ENCODE peak calls at places on chromosomes 2 and 18, in ten cellular contexts. One of them, this sample, is unnamed. For H3K4me1, the result is how much of the 10 kb centered on the place peaks cover.

GRCh38 chr2:90069290-90069894 is 1377.9 kb downstream of the RPIA start:
- DNase-seq in A549: peak
- DNase-seq in IMR-90: no peak
- DNase-seq in stomach: peak
- DNase-seq in body of pancreas: peak
- DNase-seq in sigmoid colon: no peak
- DNase-seq in prostate gland: no peak
- DNase-seq in endothelial cell of umbilical vein: no peak
- DNase-seq in right lobe of liver: peak
- DNase-seq in transverse colon: peak
- DNase-seq in this sample: no peak

GRCh38 chr2:148508878-148509702 is 135.5 kb upstream of the EPC2 start:
- DNase-seq in A549: peak
- DNase-seq in IMR-90: peak
- DNase-seq in stomach: peak
- DNase-seq in body of pancreas: peak
- DNase-seq in sigmoid colon: peak
- DNase-seq in prostate gland: peak
- DNase-seq in endothelial cell of umbilical vein: peak
- DNase-seq in right lobe of liver: peak
- DNase-seq in transverse colon: peak
- DNase-seq in this sample: peak

GRCh38 chr18:44409071-44409470 is 271.6 kb upstream of the SETBP1 start:
- DNase-seq in A549: no peak
- DNase-seq in IMR-90: no peak
- DNase-seq in stomach: no peak
- DNase-seq in body of pancreas: no peak
- DNase-seq in sigmoid colon: no peak
- DNase-seq in prostate gland: no peak
- DNase-seq in endothelial cell of umbilical vein: no peak
- DNase-seq in right lobe of liver: no peak
- DNase-seq in transverse colon: no peak
- DNase-seq in this sample: no peak

GRCh38 chr2:63846487-63846886 is 4.8 kb downstream of the UGP2 start:
- DNase-seq in A549: no peak
- DNase-seq in IMR-90: no peak
- DNase-seq in stomach: no peak
- DNase-seq in body of pancreas: no peak
- DNase-seq in sigmoid colon: no peak
- DNase-seq in prostate gland: no peak
- DNase-seq in endothelial cell of umbilical vein: no peak
- DNase-seq in right lobe of liver: no peak
- DNase-seq in transverse colon: no peak
- DNase-seq in this sample: no peak

GRCh38 chr2:155696561-155696960 is 636.0 kb downstream of the NR4A2 start:
- DNase-seq in A549: no peak
- DNase-seq in IMR-90: no peak
- DNase-seq in stomach: no peak
- DNase-seq in body of pancreas: no peak
- DNase-seq in sigmoid colon: no peak
- DNase-seq in prostate gland: no peak
- DNase-seq in endothelial cell of umbilical vein: peak
- DNase-seq in right lobe of liver: no peak
- DNase-seq in transverse colon: no peak
- DNase-seq in this sample: no peak

GRCh38 chr2:102708847-102709559 is 52.8 kb upstream of the TMEM182 start:
- DNase-seq in A549: peak
- DNase-seq in IMR-90: peak
- DNase-seq in stomach: no peak
- DNase-seq in body of pancreas: no peak
- DNase-seq in sigmoid colon: no peak
- DNase-seq in prostate gland: no peak
- DNase-seq in endothelial cell of umbilical vein: no peak
- DNase-seq in right lobe of liver: no peak
- DNase-seq in transverse colon: no peak
- DNase-seq in this sample: no peak

GRCh38 chr2:121377676-121378075 is 92.7 kb upstream of the TFCP2L1 start:
- DNase-seq in A549: no peak
- DNase-seq in IMR-90: no peak
- DNase-seq in stomach: no peak
- DNase-seq in body of pancreas: no peak
- DNase-seq in sigmoid colon: no peak
- DNase-seq in prostate gland: no peak
- DNase-seq in endothelial cell of umbilical vein: peak
- DNase-seq in right lobe of liver: no peak
- DNase-seq in transverse colon: no peak
- DNase-seq in this sample: no peak

GRCh38 chr2:36374586-36374985 is 19.0 kb downstream of the CRIM1 start:
- DNase-seq in A549: no peak
- DNase-seq in IMR-90: no peak
- DNase-seq in stomach: no peak
- DNase-seq in body of pancreas: no peak
- DNase-seq in sigmoid colon: no peak
- DNase-seq in prostate gland: no peak
- DNase-seq in endothelial cell of umbilical vein: no peak
- DNase-seq in right lobe of liver: no peak
- DNase-seq in transverse colon: no peak
- DNase-seq in this sample: no peak

GRCh38 chr2:111119004-111119846 is 1.5 kb upstream of the BCL2L11 start:
- DNase-seq in A549: no peak
- DNase-seq in IMR-90: no peak
- DNase-seq in stomach: no peak
- DNase-seq in body of pancreas: peak
- DNase-seq in sigmoid colon: peak
- DNase-seq in prostate gland: no peak
- DNase-seq in endothelial cell of umbilical vein: peak
- DNase-seq in right lobe of liver: no peak
- DNase-seq in transverse colon: peak
- DNase-seq in this sample: no peak
- H3K4me1 ChIP-seq in A549: under half
- H3K4me1 ChIP-seq in IMR-90: under half
- H3K4me1 ChIP-seq in stomach: half or more
- H3K4me1 ChIP-seq in body of pancreas: under half
- H3K4me1 ChIP-seq in sigmoid colon: half or more
- H3K4me1 ChIP-seq in prostate gland: under half
- H3K4me1 ChIP-seq in endothelial cell of umbilical vein: under half
- H3K4me1 ChIP-seq in right lobe of liver: under half
- H3K4me1 ChIP-seq in transverse colon: half or more
- H3K4me1 ChIP-seq in this sample: under half

GRCh38 chr2:240565267-240566202 is 2.7 kb upstream of the RNPEPL1 start:
- DNase-seq in A549: peak
- DNase-seq in IMR-90: peak
- DNase-seq in stomach: peak
- DNase-seq in body of pancreas: peak
- DNase-seq in sigmoid colon: peak
- DNase-seq in prostate gland: peak
- DNase-seq in endothelial cell of umbilical vein: peak
- DNase-seq in right lobe of liver: peak
- DNase-seq in transverse colon: peak
- DNase-seq in this sample: peak

GRCh38 chr2:240567137-240567871 is 980 bp upstream of the RNPEPL1 start:
- DNase-seq in A549: no peak
- DNase-seq in IMR-90: no peak
- DNase-seq in stomach: peak
- DNase-seq in body of pancreas: peak
- DNase-seq in sigmoid colon: peak
- DNase-seq in prostate gland: no peak
- DNase-seq in endothelial cell of umbilical vein: peak
- DNase-seq in right lobe of liver: peak
- DNase-seq in transverse colon: peak
- DNase-seq in this sample: peak

GRCh38 chr2:240566203-240567136 is 1.8 kb upstream of the RNPEPL1 start:
- DNase-seq in A549: no peak
- DNase-seq in IMR-90: peak
- DNase-seq in stomach: peak
- DNase-seq in body of pancreas: peak
- DNase-seq in sigmoid colon: peak
- DNase-seq in prostate gland: peak
- DNase-seq in endothelial cell of umbilical vein: peak
- DNase-seq in right lobe of liver: peak
- DNase-seq in transverse colon: peak
- DNase-seq in this sample: peak

GRCh38 chr2:240564191-240564570 is 4.0 kb downstream of the DUSP28 start:
- DNase-seq in A549: no peak
- DNase-seq in IMR-90: no peak
- DNase-seq in stomach: no peak
- DNase-seq in body of pancreas: no peak
- DNase-seq in sigmoid colon: peak
- DNase-seq in prostate gland: no peak
- DNase-seq in endothelial cell of umbilical vein: no peak
- DNase-seq in right lobe of liver: no peak
- DNase-seq in transverse colon: no peak
- DNase-seq in this sample: no peak

DNA sequence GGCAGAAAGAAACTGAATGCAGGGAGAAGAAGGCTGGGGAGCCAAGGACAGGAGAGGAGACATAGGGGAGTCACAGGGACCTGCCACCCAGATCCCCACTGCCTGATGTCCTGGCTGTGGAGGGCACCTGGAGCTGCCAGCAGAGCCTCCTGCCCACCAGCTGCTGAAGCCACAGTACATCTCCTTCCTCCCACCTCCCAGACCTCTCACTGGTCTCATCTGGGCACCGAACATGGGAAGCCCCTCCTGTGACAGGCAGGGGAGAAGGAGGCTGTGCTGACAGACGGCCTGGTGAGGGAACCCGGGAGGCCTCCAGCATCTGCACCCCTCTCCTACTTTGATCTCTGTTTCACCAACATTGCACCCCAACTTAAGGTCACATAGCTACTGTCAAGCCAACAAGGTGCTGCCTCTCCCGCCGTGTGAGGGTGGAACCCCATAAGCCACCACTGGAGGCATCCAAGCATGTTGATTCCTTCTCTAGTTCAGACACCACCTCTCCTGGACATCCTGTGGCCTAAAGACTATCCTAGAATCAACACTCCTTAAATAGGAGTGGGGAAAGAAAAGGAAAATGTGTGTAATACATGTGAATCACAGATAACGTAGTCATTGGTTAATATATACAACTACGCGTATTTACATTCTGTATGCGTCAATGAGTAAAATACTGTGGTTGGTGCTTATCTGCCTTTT is 3.6 kb upstream of the RNPEPL1 start:
- DNase-seq in A549: no peak
- DNase-seq in IMR-90: peak
- DNase-seq in stomach: no peak
- DNase-seq in body of pancreas: no peak
- DNase-seq in sigmoid colon: no peak
- DNase-seq in prostate gland: no peak
- DNase-seq in endothelial cell of umbilical vein: no peak
- DNase-seq in right lobe of liver: peak
- DNase-seq in transverse colon: peak
- DNase-seq in this sample: no peak
- TF ChIP-seq CTCF in A549: no peak
- TF ChIP-seq CTCF in IMR-90: peak
- TF ChIP-seq CTCF in stomach: no peak
- TF ChIP-seq CTCF in body of pancreas: no peak
- TF ChIP-seq CTCF in sigmoid colon: no peak
- TF ChIP-seq CTCF in prostate gland: no peak
- TF ChIP-seq CTCF in endothelial cell of umbilical vein: no peak
- TF ChIP-seq CTCF in right lobe of liver: no peak
- TF ChIP-seq CTCF in transverse colon: no peak
- TF ChIP-seq CTCF in this sample: no peak

DNA sequence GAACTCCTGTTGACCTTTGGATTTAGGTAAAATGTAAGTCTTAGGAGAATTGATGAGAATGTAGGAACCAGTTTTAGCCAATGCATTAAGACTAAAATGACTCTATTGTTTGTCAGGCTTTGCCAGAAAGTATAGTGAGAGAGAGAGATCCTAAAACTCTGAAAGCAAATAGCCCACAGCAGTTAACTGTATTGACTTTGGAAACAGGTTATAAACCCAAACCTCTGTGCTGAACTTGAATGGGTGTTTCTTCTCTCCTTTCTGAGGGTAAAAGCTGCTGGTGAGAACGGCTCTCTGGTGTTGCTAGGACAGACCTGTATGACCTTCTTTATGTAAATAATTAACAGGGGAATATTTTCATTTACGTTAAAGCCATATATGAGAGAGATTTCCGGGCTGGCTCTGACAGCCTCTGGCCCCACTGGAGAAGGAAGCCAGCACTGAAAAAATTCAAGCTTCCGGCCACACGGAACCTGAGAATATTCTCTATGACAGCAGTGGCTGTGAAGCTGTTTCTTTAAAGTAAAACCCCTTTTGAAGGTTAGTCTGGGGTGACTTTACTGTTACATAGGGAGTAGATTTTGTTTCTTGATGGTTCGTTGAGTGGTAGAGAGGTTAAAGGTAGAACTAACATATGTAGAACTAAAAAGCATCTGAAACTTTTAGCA is 123.7 kb downstream of the SPTBN1 start:
- DNase-seq in A549: peak
- DNase-seq in IMR-90: no peak
- DNase-seq in stomach: peak
- DNase-seq in body of pancreas: no peak
- DNase-seq in sigmoid colon: no peak
- DNase-seq in prostate gland: peak
- DNase-seq in endothelial cell of umbilical vein: peak
- DNase-seq in right lobe of liver: no peak
- DNase-seq in transverse colon: peak
- DNase-seq in this sample: no peak
- TF ChIP-seq POLR2A in A549: no peak
- TF ChIP-seq POLR2A in IMR-90: no peak
- TF ChIP-seq POLR2A in stomach: no peak
- TF ChIP-seq POLR2A in body of pancreas: no peak
- TF ChIP-seq POLR2A in sigmoid colon: peak
- TF ChIP-seq POLR2A in prostate gland: no peak
- TF ChIP-seq POLR2A in endothelial cell of umbilical vein: no peak
- TF ChIP-seq POLR2A in right lobe of liver: no peak
- TF ChIP-seq POLR2A in transverse colon: peak
- TF ChIP-seq POLR2A in this sample: no peak

GRCh38 chr2:233413529-233414272 is 59.4 kb downstream of the DGKD start:
- DNase-seq in A549: peak
- DNase-seq in IMR-90: peak
- DNase-seq in stomach: peak
- DNase-seq in body of pancreas: peak
- DNase-seq in sigmoid colon: no peak
- DNase-seq in prostate gland: no peak
- DNase-seq in endothelial cell of umbilical vein: peak
- DNase-seq in right lobe of liver: no peak
- DNase-seq in transverse colon: no peak
- DNase-seq in this sample: no peak

GRCh38 chr2:233413046-233413445 is 58.8 kb downstream of the DGKD start:
- DNase-seq in A549: no peak
- DNase-seq in IMR-90: peak
- DNase-seq in stomach: no peak
- DNase-seq in body of pancreas: no peak
- DNase-seq in sigmoid colon: no peak
- DNase-seq in prostate gland: no peak
- DNase-seq in endothelial cell of umbilical vein: no peak
- DNase-seq in right lobe of liver: no peak
- DNase-seq in transverse colon: no peak
- DNase-seq in this sample: no peak

GRCh38 chr2:233412405-233412804 is 58.1 kb downstream of the DGKD start:
- DNase-seq in A549: no peak
- DNase-seq in IMR-90: peak
- DNase-seq in stomach: no peak
- DNase-seq in body of pancreas: no peak
- DNase-seq in sigmoid colon: no peak
- DNase-seq in prostate gland: no peak
- DNase-seq in endothelial cell of umbilical vein: no peak
- DNase-seq in right lobe of liver: no peak
- DNase-seq in transverse colon: no peak
- DNase-seq in this sample: no peak

GRCh38 chr2:233414777-233415570 is 60.7 kb downstream of the DGKD start:
- DNase-seq in A549: no peak
- DNase-seq in IMR-90: peak
- DNase-seq in stomach: peak
- DNase-seq in body of pancreas: no peak
- DNase-seq in sigmoid colon: no peak
- DNase-seq in prostate gland: no peak
- DNase-seq in endothelial cell of umbilical vein: no peak
- DNase-seq in right lobe of liver: peak
- DNase-seq in transverse colon: no peak
- DNase-seq in this sample: no peak

DNA sequence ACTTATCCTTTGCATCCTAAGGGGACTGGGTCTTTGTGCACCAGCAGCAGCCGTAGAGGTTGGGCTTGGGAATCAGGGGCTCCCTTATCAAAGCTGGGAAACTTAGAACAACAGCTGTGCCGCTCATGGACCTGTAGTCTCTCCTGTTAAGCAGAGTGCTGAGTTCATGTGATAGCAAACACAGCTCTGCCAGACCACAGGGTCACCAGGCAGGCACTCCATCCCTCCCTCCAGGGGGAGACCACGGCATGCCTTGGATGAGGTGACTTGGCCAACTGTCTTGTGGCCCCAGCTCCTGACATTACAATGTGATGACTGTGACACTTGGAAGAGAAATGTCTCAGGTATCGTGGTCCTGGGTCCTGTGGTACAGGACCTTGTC is 60.0 kb downstream of the DGKD start:
- DNase-seq in A549: no peak
- DNase-seq in IMR-90: peak
- DNase-seq in stomach: peak
- DNase-seq in body of pancreas: no peak
- DNase-seq in sigmoid colon: no peak
- DNase-seq in prostate gland: no peak
- DNase-seq in endothelial cell of umbilical vein: no peak
- DNase-seq in right lobe of liver: no peak
- DNase-seq in transverse colon: no peak
- DNase-seq in this sample: no peak
- H3K4me1 ChIP-seq in A549: half or more
- H3K4me1 ChIP-seq in IMR-90: under half
- H3K4me1 ChIP-seq in stomach: half or more
- H3K4me1 ChIP-seq in body of pancreas: under half
- H3K4me1 ChIP-seq in sigmoid colon: under half
- H3K4me1 ChIP-seq in prostate gland: under half
- H3K4me1 ChIP-seq in endothelial cell of umbilical vein: under half
- H3K4me1 ChIP-seq in right lobe of liver: under half
- H3K4me1 ChIP-seq in transverse colon: half or more
- H3K4me1 ChIP-seq in this sample: under half